ENCODE peak calls at places on chromosomes 1 and 21, in nine cellular contexts. P, F, D, T, L, H, M, Z and E are unnamed samples.

GRCh38 chr1:37561794-37562132 is 5.0 kb downstream of the DNALI1 start:
- DNase-seq in P (no peak), F (peak), D (no peak), T (no peak), L (peak), H (no peak), M (peak), Z (peak), E (no peak)

GRCh38 chr21:8990326-8991087 is 1530.9 kb upstream of the TPTE start:
- DNase-seq in P (no peak), F (no peak), D (no peak), T (no peak), L (no peak), H (no peak), M (no peak), Z (no peak), E (no peak)

GRCh38 chr1:29975036-29975694 is 738.8 kb downstream of the PTPRU start:
- DNase-seq in P (no peak), F (peak), D (no peak), T (peak), L (peak), H (peak), M (peak), Z (no peak), E (no peak)

GRCh38 chr1:55702064-55702463 is 486.9 kb upstream of the USP24 start:
- DNase-seq in P (no peak), F (no peak), D (no peak), T (no peak), L (no peak), H (no peak), M (peak), Z (peak), E (no peak)

GRCh38 chr1:32775640-32776337 is 41.4 kb downstream of the YARS1 start:
- DNase-seq in P (no peak), F (no peak), D (no peak), T (no peak), L (no peak), H (no peak), M (no peak), Z (peak), E (no peak)

GRCh38 chr1:50735443-50735842 is 224.6 kb downstream of the FAF1 start:
- DNase-seq in P (no peak), F (peak), D (no peak), T (no peak), L (no peak), H (no peak), M (peak), Z (peak), E (no peak)

GRCh38 chr1:19892129-19892528 is 9.9 kb downstream of the OTUD3 start:
- DNase-seq in P (no peak), F (no peak), D (no peak), T (no peak), L (no peak), H (no peak), M (no peak), Z (no peak), E (no peak)

GRCh38 chr1:52056937-52057231 is 789 bp downstream of the BTF3L4 start:
- DNase-seq in P (no peak), F (no peak), D (no peak), T (no peak), L (no peak), H (no peak), M (no peak), Z (no peak), E (no peak)

GRCh38 chr1:165647517-165647916 is 16.5 kb downstream of the MGST3 start:
- DNase-seq in P (peak), F (no peak), D (no peak), T (no peak), L (no peak), H (no peak), M (no peak), Z (no peak), E (no peak)

GRCh38 chr1:63548303-63548702 is 25.0 kb downstream of the EFCAB7 start:
- DNase-seq in P (no peak), F (no peak), D (no peak), T (no peak), L (no peak), H (no peak), M (no peak), Z (no peak), E (no peak)

GRCh38 chr1:219340796-219341195 is 167.1 kb downstream of the LYPLAL1 start:
- DNase-seq in P (no peak), F (no peak), D (no peak), T (no peak), L (no peak), H (no peak), M (no peak), Z (peak), E (peak)

GRCh38 chr1:154943649-154944421 is 7.3 kb upstream of the PMVK start:
- DNase-seq in P (peak), F (peak), D (no peak), T (peak), L (peak), H (no peak), M (peak), Z (no peak), E (no peak)

GRCh38 chr1:218705911-218706893 is 361.1 kb downstream of the TGFB2 start:
- DNase-seq in P (no peak), F (no peak), D (no peak), T (no peak), L (no peak), H (peak), M (no peak), Z (peak), E (peak)

GRCh38 chr1:66349277-66349676 is 184.7 kb upstream of the SGIP1 start:
- DNase-seq in P (no peak), F (no peak), D (no peak), T (no peak), L (no peak), H (no peak), M (no peak), Z (no peak), E (no peak)

GRCh38 chr1:3373175-3373574 is 81.3 kb upstream of the ARHGEF16 start:
- DNase-seq in P (no peak), F (no peak), D (no peak), T (no peak), L (no peak), H (no peak), M (no peak), Z (no peak), E (no peak)

GRCh38 chr1:168686666-168687065 is 42.3 kb downstream of the DPT start:
- DNase-seq in P (no peak), F (no peak), D (no peak), T (no peak), L (no peak), H (no peak), M (no peak), Z (no peak), E (no peak)

GRCh38 chr1:148315081-148315811 is 163.2 kb upstream of the NBPF11 start:
- DNase-seq in P (no peak), F (no peak), D (no peak), T (no peak), L (no peak), H (no peak), M (peak), Z (no peak), E (no peak)

GRCh38 chr1:228984646-228985631 is 249.7 kb downstream of the RHOU start:
- DNase-seq in P (no peak), F (no peak), D (no peak), T (no peak), L (no peak), H (no peak), M (no peak), Z (no peak), E (no peak)

GRCh38 chr1:160953030-160953429 is 1.6 kb downstream of the ITLN2 start:
- DNase-seq in P (no peak), F (no peak), D (no peak), T (no peak), L (no peak), H (no peak), M (no peak), Z (no peak), E (no peak)

GRCh38 chr1:91700771-91701493 is 185.0 kb downstream of the TGFBR3 start:
- DNase-seq in P (no peak), F (no peak), D (no peak), T (no peak), L (no peak), H (peak), M (no peak), Z (peak), E (peak)

GRCh38 chr21:42520628-42521253 is 7.1 kb downstream of the SLC37A1 start:
- DNase-seq in P (no peak), F (peak), D (no peak), T (peak), L (peak), H (no peak), M (no peak), Z (no peak), E (no peak)
- TF ChIP-seq CTCF in P (no peak), F (peak), D (no peak), T (peak), L (no peak), H (no peak), M (no peak), Z (peak), E (peak)

GRCh38 chr1:163875927-163876320 is 554.2 kb downstream of the NUF2 start:
- DNase-seq in P (no peak), F (no peak), D (no peak), T (no peak), L (no peak), H (peak), M (no peak), Z (peak), E (peak)

GRCh38 chr1:163872067-163872466 is 550.3 kb downstream of the NUF2 start:
- DNase-seq in P (no peak), F (no peak), D (no peak), T (no peak), L (no peak), H (peak), M (no peak), Z (no peak), E (no peak)

GRCh38 chr1:163876546-163876945 is 554.8 kb downstream of the NUF2 start:
- DNase-seq in P (no peak), F (no peak), D (no peak), T (no peak), L (no peak), H (no peak), M (no peak), Z (peak), E (no peak)

GRCh38 chr1:163875214-163875926 is 553.6 kb downstream of the NUF2 start:
- DNase-seq in P (peak), F (peak), D (no peak), T (no peak), L (no peak), H (peak), M (no peak), Z (peak), E (peak)

GRCh38 chr1:163874070-163874469 is 552.3 kb downstream of the NUF2 start:
- DNase-seq in P (no peak), F (no peak), D (no peak), T (no peak), L (peak), H (no peak), M (no peak), Z (no peak), E (no peak)
- TF ChIP-seq CTCF in P (peak), F (peak), D (no peak), T (peak), L (peak), H (peak), M (peak), Z (peak), E (peak)

GRCh38 chr1:102178483-102178882 is 181.8 kb upstream of the OLFM3 start:
- DNase-seq in P (no peak), F (no peak), D (no peak), T (no peak), L (no peak), H (no peak), M (no peak), Z (no peak), E (no peak)

GRCh38 chr1:102172200-102172599 is 175.5 kb upstream of the OLFM3 start:
- DNase-seq in P (no peak), F (no peak), D (no peak), T (no peak), L (no peak), H (no peak), M (no peak), Z (no peak), E (no peak)

GRCh38 chr1:102174259-102174863 is 177.6 kb upstream of the OLFM3 start:
- DNase-seq in P (peak), F (peak), D (no peak), T (no peak), L (peak), H (no peak), M (peak), Z (no peak), E (no peak)
- TF ChIP-seq CTCF in P (peak), F (peak), D (no peak), T (peak), L (peak), H (no peak), M (peak), Z (peak), E (no peak)

DNA sequence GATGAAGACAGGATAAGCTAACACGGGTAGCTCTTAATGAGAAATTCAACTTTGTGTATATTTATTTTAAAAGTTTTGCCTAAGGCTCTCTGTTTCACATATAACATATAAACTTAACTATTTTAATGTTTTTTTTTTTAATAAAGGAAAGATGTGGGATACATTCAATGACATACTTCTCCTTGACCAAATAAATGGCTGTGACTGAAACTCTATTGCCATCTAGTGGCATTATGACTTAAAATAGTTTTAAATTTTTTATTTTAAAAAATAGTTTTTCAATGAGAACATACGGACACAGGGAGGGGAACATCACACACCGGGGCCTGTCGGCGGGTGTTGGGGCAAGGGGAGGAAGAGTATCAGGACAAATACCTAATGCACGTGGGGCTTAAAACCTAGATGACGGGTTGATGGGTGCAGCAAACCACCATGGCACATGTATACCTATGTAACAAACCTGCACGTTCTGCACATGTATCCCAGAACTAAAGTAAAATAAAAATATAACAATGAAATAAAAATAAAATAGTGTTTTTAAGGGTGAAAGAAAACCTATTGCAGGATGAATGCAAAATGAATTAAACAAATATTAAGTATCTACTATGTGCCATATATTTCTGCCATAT is 83.4 kb downstream of the LYST start:
- DNase-seq in P (no peak), F (peak), D (no peak), T (no peak), L (no peak), H (peak), M (peak), Z (peak), E (no peak)
- TF ChIP-seq CTCF in P (peak), F (peak), D (peak), T (peak), L (no peak), H (peak), M (peak), Z (peak), E (no peak)

DNA sequence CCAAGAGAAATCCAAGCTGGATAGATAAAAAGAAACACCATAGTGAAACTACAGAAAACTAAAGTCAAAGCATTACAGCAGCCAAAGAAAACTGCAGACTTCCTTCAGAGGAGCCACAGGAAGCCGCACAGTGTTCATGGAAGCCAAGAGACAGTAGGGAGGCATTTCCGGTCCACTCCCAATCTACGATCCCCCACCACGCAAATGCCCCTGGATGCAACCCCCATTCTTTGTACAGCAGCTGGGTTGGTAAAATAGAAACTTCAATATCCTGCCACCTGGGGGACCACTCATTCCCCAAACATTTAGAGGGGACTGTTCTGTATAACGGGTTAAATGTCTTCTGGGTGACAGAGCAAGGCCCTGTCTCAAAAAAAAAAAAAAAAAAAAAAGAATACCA is 43.9 kb upstream of the TSPEAR start:
- DNase-seq in P (no peak), F (no peak), D (no peak), T (no peak), L (no peak), H (no peak), M (no peak), Z (no peak), E (no peak)
- TF ChIP-seq CTCF in P (no peak), F (no peak), D (no peak), T (no peak), L (no peak), H (no peak), M (no peak), Z (no peak), E (no peak)

GRCh38 chr1:26305667-26306289 is 658 bp downstream of the UBXN11 start:
- DNase-seq in P (no peak), F (peak), D (no peak), T (no peak), L (no peak), H (no peak), M (no peak), Z (no peak), E (no peak)

GRCh38 chr1:26307363-26307781 is 936 bp upstream of the UBXN11 start:
- DNase-seq in P (no peak), F (no peak), D (no peak), T (no peak), L (no peak), H (no peak), M (no peak), Z (no peak), E (no peak)

GRCh38 chr1:26306290-26307221 is at the start of gene UBXN11:
- DNase-seq in P (peak), F (peak), D (peak), T (peak), L (peak), H (peak), M (peak), Z (peak), E (peak)

GRCh38 chr1:26300586-26301275 is 5.7 kb downstream of the UBXN11 start:
- DNase-seq in P (no peak), F (no peak), D (no peak), T (no peak), L (no peak), H (no peak), M (no peak), Z (no peak), E (no peak)

GRCh38 chr1:26302733-26303405 is 3.6 kb downstream of the UBXN11 start:
- DNase-seq in P (no peak), F (no peak), D (no peak), T (no peak), L (no peak), H (no peak), M (no peak), Z (peak), E (no peak)
- TF ChIP-seq CTCF in P (no peak), F (no peak), D (no peak), T (no peak), L (no peak), H (no peak), M (no peak), Z (no peak), E (no peak)

GRCh38 chr1:247857069-247857985 is at the start of gene TRIM58:
- DNase-seq in P (peak), F (no peak), D (peak), T (peak), L (peak), H (no peak), M (no peak), Z (no peak), E (no peak)
- TF ChIP-seq CTCF in P (peak), F (no peak), D (no peak), T (peak), L (peak), H (no peak), M (no peak), Z (no peak), E (no peak)

GRCh38 chr1:25893072-25893604 is 13.1 kb downstream of the STMN1 start:
- DNase-seq in P (no peak), F (no peak), D (no peak), T (no peak), L (no peak), H (no peak), M (no peak), Z (no peak), E (no peak)

GRCh38 chr1:25891606-25892005 is 14.6 kb downstream of the STMN1 start:
- DNase-seq in P (no peak), F (no peak), D (no peak), T (no peak), L (no peak), H (no peak), M (no peak), Z (no peak), E (no peak)

GRCh38 chr1:25888426-25888987 is 13.0 kb upstream of the PAQR7 start:
- DNase-seq in P (no peak), F (no peak), D (no peak), T (no peak), L (no peak), H (no peak), M (no peak), Z (no peak), E (no peak)

GRCh38 chr1:25890249-25891034 is 14.9 kb upstream of the PAQR7 start:
- DNase-seq in P (peak), F (no peak), D (no peak), T (no peak), L (peak), H (no peak), M (no peak), Z (peak), E (no peak)

DNA sequence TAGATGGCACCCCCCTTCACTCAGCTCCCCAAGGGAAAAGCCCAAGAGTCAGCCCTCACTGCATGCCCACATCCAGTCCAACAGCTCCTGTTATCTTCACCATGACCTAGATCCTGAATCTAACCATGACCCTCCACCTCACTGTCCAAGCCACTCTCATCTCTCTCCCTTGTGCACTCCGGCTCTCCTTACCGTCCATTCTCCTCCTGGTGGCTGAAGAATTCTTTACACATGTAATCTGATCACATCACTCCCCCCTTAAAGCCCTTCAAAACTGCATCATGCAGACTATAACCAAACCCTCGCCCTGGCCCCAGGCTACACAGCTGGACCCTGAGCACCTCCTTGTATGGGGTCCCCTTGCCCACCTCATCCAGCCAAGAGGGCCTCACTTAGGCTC is 14.0 kb upstream of the PAQR7 start:
- DNase-seq in P (no peak), F (peak), D (no peak), T (no peak), L (peak), H (no peak), M (no peak), Z (no peak), E (no peak)
- TF ChIP-seq CTCF in P (no peak), F (peak), D (no peak), T (peak), L (no peak), H (peak), M (no peak), Z (peak), E (peak)

GRCh38 chr1:39507230-39507928 is 15.9 kb downstream of the BMP8A start:
- DNase-seq in P (no peak), F (peak), D (no peak), T (no peak), L (peak), H (no peak), M (no peak), Z (no peak), E (no peak)
- TF ChIP-seq CTCF in P (no peak), F (peak), D (no peak), T (peak), L (no peak), H (peak), M (no peak), Z (peak), E (peak)